ENCODE peak calls at places on chromosome 11, in nine cellular contexts. H, Y, G, I, V, N, D, U and C are unnamed samples. For H3K4me1 and H3K9me3, the result is how much of the 10 kb centered on the place peaks cover.

GRCh38 chr11:86523738-86524602 is 148.4 kb downstream of the ME3 start:
- DNase-seq in D (no peak), Y (no peak), N (peak), U (peak), G (no peak), V (no peak), I (peak), H (peak), C (no peak)

GRCh38 chr11:59267738-59268475 is 55.2 kb upstream of the MPEG1 start:
- DNase-seq in D (no peak), G (no peak), Y (no peak), H (no peak), N (no peak), I (no peak), V (no peak), U (no peak), C (no peak)

GRCh38 chr11:68321293-68322030 is 9.1 kb downstream of the LRP5 start:
- DNase-seq in H (peak), G (no peak), U (no peak), V (no peak), D (no peak), N (no peak), I (no peak), Y (peak), C (no peak)

GRCh38 chr11:104705475-104706195 is 192.6 kb downstream of the CASP12 start:
- DNase-seq in N (peak), G (no peak), V (peak), U (peak), D (no peak), H (peak), Y (peak), I (no peak), C (no peak)

GRCh38 chr11:8389034-8389996 is 125.6 kb upstream of the LMO1 start:
- DNase-seq in U (no peak), V (peak), N (peak), H (peak), I (no peak), G (no peak), Y (no peak), D (no peak), C (peak)

GRCh38 chr11:106491751-106492150 is 414.3 kb downstream of the AASDHPPT start:
- DNase-seq in N (no peak), I (no peak), H (no peak), Y (no peak), G (no peak), V (no peak), D (no peak), U (no peak), C (no peak)

GRCh38 chr11:36016709-36017108 is 72.8 kb downstream of the LDLRAD3 start:
- DNase-seq in I (no peak), G (no peak), N (no peak), U (no peak), D (no peak), H (no peak), V (no peak), Y (no peak), C (no peak)

GRCh38 chr11:36453678-36454077 is 56.4 kb downstream of the TRAF6 start:
- DNase-seq in Y (no peak), V (no peak), I (no peak), H (no peak), N (peak), D (no peak), G (no peak), U (peak), C (no peak)

GRCh38 chr11:103433976-103434375 is 324.8 kb downstream of the DYNC2H1 start:
- DNase-seq in H (no peak), V (no peak), I (no peak), U (peak), D (no peak), Y (no peak), G (no peak), N (no peak), C (no peak)

GRCh38 chr11:75383246-75383645 is 16.1 kb upstream of the RPS3 start:
- DNase-seq in D (no peak), I (peak), Y (no peak), H (no peak), U (no peak), V (no peak), N (no peak), G (no peak), C (peak)

GRCh38 chr11:32439488-32440210 is 4.3 kb upstream of the WT1 start:
- DNase-seq in G (no peak), I (no peak), N (no peak), H (no peak), U (no peak), V (no peak), D (no peak), Y (no peak), C (no peak)

GRCh38 chr11:44983786-44984185 is 33.1 kb upstream of the TP53I11 start:
- DNase-seq in N (no peak), H (no peak), I (no peak), D (no peak), G (peak), Y (peak), V (no peak), U (no peak), C (no peak)

GRCh38 chr11:132855516-132855915 is 676.8 kb downstream of the OPCML start:
- DNase-seq in I (no peak), V (no peak), H (no peak), N (no peak), Y (no peak), G (no peak), U (no peak), D (no peak), C (no peak)

GRCh38 chr11:111905391-111905790 is 6.2 kb downstream of the CRYAB start:
- DNase-seq in I (no peak), H (no peak), N (no peak), G (no peak), U (peak), Y (no peak), D (no peak), V (peak), C (no peak)

GRCh38 chr11:105298630-105299029 is 159.1 kb upstream of the CARD18 start:
- DNase-seq in U (peak), D (no peak), Y (no peak), N (no peak), I (no peak), V (no peak), G (no peak), H (no peak), C (no peak)

GRCh38 chr11:31799036-31799793 is 11.9 kb downstream of the PAX6 start:
- DNase-seq in G (no peak), I (no peak), D (no peak), H (no peak), N (no peak), V (no peak), Y (no peak), U (no peak), C (no peak)

GRCh38 chr11:111308140-111308539 is 9.8 kb downstream of the POU2AF3 start:
- DNase-seq in G (no peak), H (peak), Y (peak), I (peak), U (peak), D (no peak), N (peak), V (no peak), C (no peak)

GRCh38 chr11:95241673-95242072 is 10.7 kb upstream of the SESN3 start:
- DNase-seq in G (no peak), V (no peak), H (no peak), D (no peak), I (no peak), U (no peak), Y (no peak), N (peak), C (no peak)

GRCh38 chr11:96741068-96741467 is 351.3 kb downstream of the JRKL start:
- DNase-seq in Y (no peak), N (peak), D (no peak), V (no peak), U (peak), G (no peak), H (no peak), I (no peak), C (no peak)

GRCh38 chr11:57637626-57638004 is 12.1 kb downstream of the YPEL4 start:
- DNase-seq in H (no peak), Y (no peak), D (no peak), G (no peak), I (no peak), V (no peak), N (peak), U (no peak), C (peak)

GRCh38 chr11:68471360-68472340 is 11.1 kb downstream of the PPP6R3 start:
- DNase-seq in N (peak), U (peak), Y (no peak), D (no peak), V (no peak), H (no peak), I (no peak), G (no peak), C (no peak)

GRCh38 chr11:85704967-85705366 is 19.0 kb upstream of the CCDC89 start:
- DNase-seq in D (no peak), G (no peak), I (no peak), H (no peak), V (no peak), U (no peak), N (no peak), Y (no peak), C (no peak)

GRCh38 chr11:15852179-15852578 is 504.2 kb downstream of the SOX6 start:
- DNase-seq in U (peak), I (no peak), D (peak), N (no peak), V (no peak), H (peak), G (no peak), Y (peak), C (no peak)

GRCh38 chr11:46381836-46382643 is 571 bp downstream of the MDK start:
- DNase-seq in N (peak), I (no peak), U (no peak), G (peak), H (no peak), V (no peak), Y (no peak), D (no peak), C (no peak)

GRCh38 chr11:70530010-70530409 is 131.7 kb downstream of the CTTN start:
- DNase-seq in G (no peak), Y (no peak), N (no peak), I (no peak), H (no peak), U (no peak), D (no peak), V (no peak), C (no peak)

GRCh38 chr11:43575931-43576833 is 104.4 kb upstream of the HSD17B12 start:
- DNase-seq in U (no peak), I (no peak), Y (no peak), N (peak), H (no peak), V (no peak), G (no peak), D (no peak), C (no peak)

GRCh38 chr11:11074686-11075370 is 217.0 kb upstream of the ZBED5 start:
- DNase-seq in U (no peak), I (no peak), N (no peak), G (no peak), D (no peak), Y (no peak), H (no peak), V (no peak), C (no peak)

GRCh38 chr11:129077191-129077590 is 114.9 kb downstream of the ARHGAP32 start:
- DNase-seq in N (no peak), U (no peak), G (no peak), I (no peak), H (no peak), Y (no peak), D (no peak), V (no peak), C (no peak)

GRCh38 chr11:26297179-26297970 is 34.6 kb upstream of the ANO3 start:
- DNase-seq in D (peak), V (no peak), U (peak), I (peak), Y (no peak), H (no peak), G (no peak), N (peak), C (no peak)

GRCh38 chr11:14764213-14764898 is 120.8 kb downstream of the PDE3B start:
- DNase-seq in H (no peak), N (peak), Y (no peak), G (no peak), I (no peak), V (no peak), U (no peak), D (no peak), C (no peak)

GRCh38 chr11:62148271-62148980 is 24.6 kb downstream of the INCENP start:
- DNase-seq in I (no peak), H (no peak), G (no peak), V (no peak), N (no peak), D (no peak), U (no peak), Y (no peak), C (peak)

GRCh38 chr11:363948-364761 is 5.1 kb upstream of the B4GALNT4 start:
- DNase-seq in U (no peak), G (peak), V (no peak), N (no peak), Y (no peak), D (peak), H (peak), I (peak), C (peak)

GRCh38 chr11:46369458-46370152 is 11.9 kb upstream of the MDK start:
- DNase-seq in H (peak), V (no peak), I (peak), Y (no peak), U (peak), D (peak), N (peak), G (no peak), C (no peak)

GRCh38 chr11:47396049-47396320 is 12.4 kb upstream of the SLC39A13 start:
- DNase-seq in D (no peak), V (no peak), N (no peak), G (no peak), U (no peak), Y (no peak), I (no peak), H (no peak), C (no peak)

GRCh38 chr11:47393163-47394049 is 15.0 kb upstream of the SLC39A13 start:
- DNase-seq in U (peak), N (peak), G (peak), I (no peak), V (no peak), Y (no peak), D (no peak), H (no peak), C (peak)

GRCh38 chr11:47394050-47394321 is 14.4 kb upstream of the SLC39A13 start:
- DNase-seq in Y (no peak), U (no peak), V (no peak), G (peak), N (no peak), D (no peak), I (no peak), H (no peak), C (peak)

GRCh38 chr11:47394322-47395224 is 13.8 kb upstream of the SLC39A13 start:
- DNase-seq in G (peak), D (no peak), I (no peak), N (peak), U (peak), V (peak), Y (peak), H (no peak), C (peak)

DNA sequence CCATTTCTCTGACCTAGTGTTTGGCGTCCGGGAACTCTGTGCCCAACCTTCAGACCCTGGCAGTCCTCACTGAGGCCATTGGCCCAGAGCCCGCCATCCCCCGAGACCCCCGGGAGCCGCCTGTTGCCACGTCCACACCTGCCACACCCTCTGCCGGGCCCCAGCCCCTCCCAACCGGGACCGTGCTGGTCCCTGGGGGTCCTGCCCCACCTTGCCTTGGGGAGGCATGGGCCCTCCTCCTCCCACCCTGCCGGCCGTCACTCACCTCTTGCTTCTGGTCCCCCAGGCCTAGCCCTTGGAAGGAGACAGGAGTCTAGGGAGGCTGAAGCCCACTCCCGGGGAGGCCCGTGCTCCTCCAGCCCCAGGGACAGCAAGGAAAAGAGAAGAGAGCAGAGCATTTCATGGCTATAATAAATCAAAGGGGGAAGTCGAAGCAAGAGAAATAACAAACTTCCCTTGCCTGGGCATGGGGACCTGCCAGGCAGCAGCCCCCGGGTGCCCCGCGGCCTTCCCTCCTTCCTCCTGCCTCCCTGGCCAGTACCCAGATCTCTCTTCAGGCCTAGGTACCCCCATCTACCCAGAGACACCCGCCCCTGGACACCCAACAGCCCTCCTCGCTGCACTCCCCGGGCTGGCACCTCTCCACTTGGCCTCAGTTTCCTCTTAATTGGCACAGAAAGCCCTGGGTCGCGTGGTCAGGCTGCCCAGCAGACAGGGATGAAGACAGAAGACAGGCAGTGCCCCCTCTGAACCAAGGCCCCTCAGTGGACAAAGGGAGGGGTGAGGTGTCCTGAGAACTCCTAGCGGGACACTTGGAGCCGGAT is 13.0 kb upstream of the SLC39A13 start:
- DNase-seq in U (no peak), N (no peak), I (no peak), V (no peak), H (no peak), D (no peak), G (no peak), Y (no peak), C (no peak)
- H3K4me1 ChIP-seq in U (under half), N (under half), I (under half), V (half or more), H (under half), D (under half), G (under half), Y (under half), C (under half)

GRCh38 chr11:79052539-79052938 is 388.3 kb downstream of the TENM4 start:
- DNase-seq in V (no peak), N (no peak), Y (no peak), G (no peak), I (no peak), D (peak), H (peak), U (no peak), C (no peak)
- TF ChIP-seq CTCF in V (no peak), N (no peak), Y (peak), G (no peak), I (no peak), D (peak), H (no peak), U (peak), C (no peak)

DNA sequence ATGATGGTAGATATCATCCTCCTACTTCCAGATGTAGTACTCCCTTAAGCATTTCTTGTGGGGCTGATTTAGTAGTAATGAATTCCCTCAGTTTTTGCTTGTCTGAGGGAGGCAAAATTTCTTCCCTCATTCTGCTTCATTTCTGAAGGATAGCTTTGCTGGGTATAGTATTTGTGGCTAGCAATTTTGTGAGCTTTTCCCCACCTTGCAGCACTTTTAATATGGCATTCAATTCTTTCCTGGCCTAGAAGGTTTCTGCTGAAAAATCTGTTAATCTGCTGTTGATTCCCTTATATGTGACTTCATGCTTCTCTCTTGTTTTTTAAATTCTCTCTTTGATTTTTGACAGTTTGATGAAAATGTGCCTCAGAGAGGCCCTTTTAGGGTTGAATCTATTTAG is 50.4 kb downstream of the KCNQ1OT1 start:
- DNase-seq in N (no peak), D (no peak), U (no peak), G (no peak), V (no peak), Y (no peak), H (no peak), I (no peak), C (no peak)
- H3K9me3 ChIP-seq in N (under half), D (under half), U (half or more), G (under half), V (under half), Y (under half), H (under half), I (half or more), C (under half)

DNA sequence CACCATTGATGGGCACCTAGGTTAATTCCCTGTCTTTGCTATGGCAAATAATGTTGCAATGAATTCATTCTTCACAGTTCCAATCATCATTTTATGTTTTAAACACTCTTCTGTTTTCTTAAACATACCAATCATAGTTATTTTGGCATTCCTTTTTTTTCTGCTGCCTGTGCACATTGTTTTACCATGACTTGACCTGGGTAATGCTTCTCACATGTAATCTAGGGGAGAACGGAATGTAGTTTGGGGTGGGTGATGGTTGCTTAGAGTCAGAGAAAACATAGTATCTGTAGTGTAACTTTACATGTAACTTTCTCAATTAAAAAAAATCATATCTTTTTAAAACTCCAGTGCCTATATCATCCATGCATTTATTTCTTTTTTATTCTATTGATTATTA is 1945.3 kb upstream of the RAG2 start:
- DNase-seq in I (no peak), U (peak), G (no peak), Y (no peak), V (no peak), H (no peak), N (peak), D (no peak), C (no peak)
- H3K4me1 ChIP-seq in I (under half), U (under half), G (under half), Y (under half), V (under half), H (under half), N (under half), D (under half), C (under half)

GRCh38 chr11:9868641-9869040 is 204.8 kb downstream of the SWAP70 start:
- DNase-seq in U (no peak), N (no peak), I (no peak), D (no peak), G (no peak), Y (no peak), H (no peak), V (no peak), C (no peak)
- TF ChIP-seq CTCF in U (no peak), N (no peak), I (no peak), D (no peak), G (no peak), Y (no peak), H (no peak), V (no peak), C (no peak)

DNA sequence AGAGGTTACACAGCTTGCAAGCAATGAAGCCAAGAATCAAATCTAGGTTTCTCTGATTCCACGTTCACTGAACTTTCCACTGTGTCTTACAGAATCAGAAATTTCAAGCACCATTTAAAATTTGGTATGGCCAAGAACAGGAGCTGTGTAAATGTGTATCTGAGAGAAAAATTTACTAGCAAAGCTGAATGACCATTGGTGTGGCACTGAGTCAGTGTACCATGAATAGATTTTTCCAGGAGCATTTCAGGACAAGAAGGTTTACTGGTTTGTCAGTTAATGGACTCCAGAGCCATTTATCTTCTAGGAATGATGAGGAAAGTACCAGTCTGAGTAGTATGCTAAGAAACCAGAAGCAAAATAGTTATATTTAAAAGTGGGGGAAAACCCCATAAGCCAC is 269.4 kb upstream of the FAT3 start:
- DNase-seq in N (no peak), Y (no peak), H (no peak), D (no peak), I (no peak), G (no peak), U (no peak), V (no peak), C (no peak)
- H3K9me3 ChIP-seq in N (under half), Y (under half), H (under half), D (under half), I (under half), G (under half), U (under half), V (under half), C (under half)